ENCODE peak calls at places on chromosome 16, in four cellular contexts. S is HepG2, U is GM12878, I is H1. Y is an unnamed sample.

GRCh38 chr16:27025581-27025980 is 41.1 kb upstream of the C16orf82 start:
- DNase-seq in S (no peak), U (no peak), I (no peak), Y (no peak)

GRCh38 chr16:80526418-80527061 is 14.3 kb upstream of the DYNLRB2 start:
- DNase-seq in S (peak), U (no peak), I (no peak), Y (no peak)

GRCh38 chr16:53123753-53124152 is 69.0 kb downstream of the CHD9 start:
- DNase-seq in S (no peak), U (no peak), I (no peak), Y (no peak)

GRCh38 chr16:67236551-67237395 is 9.8 kb downstream of the TMEM208 start:
- DNase-seq in S (peak), U (no peak), I (peak), Y (peak)

GRCh38 chr16:70662991-70663523 is 16.7 kb downstream of the IL34 start:
- DNase-seq in S (no peak), U (no peak), I (no peak), Y (no peak)

GRCh38 chr16:28298511-28298878 is 6.2 kb downstream of the SBK1 start:
- DNase-seq in S (no peak), U (no peak), I (no peak), Y (no peak)

GRCh38 chr16:65154321-65154720 is 32.5 kb upstream of the CDH11 start:
- DNase-seq in S (no peak), U (no peak), I (peak), Y (no peak)

GRCh38 chr16:81350306-81350615 is 35.5 kb downstream of the GAN start:
- DNase-seq in S (no peak), U (no peak), I (no peak), Y (no peak)

GRCh38 chr16:31190818-31191444 is 11.0 kb downstream of the FUS start:
- DNase-seq in S (no peak), U (no peak), I (no peak), Y (no peak)

GRCh38 chr16:1990336-1991134 is 765 bp downstream of the SYNGR3 start:
- DNase-seq in S (peak), U (no peak), I (no peak), Y (no peak)

GRCh38 chr16:20746461-20746860 is 4.8 kb upstream of the THUMPD1 start:
- DNase-seq in S (no peak), U (no peak), I (no peak), Y (no peak)

GRCh38 chr16:30992381-30992780 is 7.4 kb downstream of the HSD3B7 start:
- DNase-seq in S (no peak), U (no peak), I (no peak), Y (no peak)

GRCh38 chr16:1508494-1509167 is 15.5 kb downstream of the TELO2 start:
- DNase-seq in S (no peak), U (no peak), I (no peak), Y (no peak)

GRCh38 chr16:72493681-72494415 is 321.9 kb upstream of the PMFBP1 start:
- DNase-seq in S (no peak), U (no peak), I (no peak), Y (no peak)

GRCh38 chr16:31513126-31513525 is 4.9 kb upstream of the RUSF1 start:
- DNase-seq in S (no peak), U (no peak), I (no peak), Y (no peak)

GRCh38 chr16:77974883-77975282 is 47.5 kb upstream of the CLEC3A start:
- DNase-seq in S (no peak), U (no peak), I (no peak), Y (no peak)

GRCh38 chr16:11142261-11142630 is 113.8 kb downstream of the SOCS1 start:
- DNase-seq in S (no peak), U (no peak), I (no peak), Y (no peak)

GRCh38 chr16:7037491-7037890 is 295.2 kb upstream of the RBFOX1 start:
- DNase-seq in S (peak), U (no peak), I (no peak), Y (no peak)

GRCh38 chr16:75924397-75924796 is 198.1 kb upstream of the CPHXL start:
- DNase-seq in S (no peak), U (no peak), I (no peak), Y (no peak)

GRCh38 chr16:81446318-81447275 is 2.0 kb downstream of the CMIP start:
- DNase-seq in S (no peak), U (no peak), I (no peak), Y (peak)

GRCh38 chr16:88743693-88744519 is 37.6 kb downstream of the CTU2 start:
- DNase-seq in S (peak), U (no peak), I (peak), Y (peak)

GRCh38 chr16:89507834-89508590 is at the start of gene SPG7:
- DNase-seq in S (peak), U (peak), I (no peak), Y (peak)

GRCh38 chr16:29719063-29719462 is 26.7 kb downstream of the C16orf54 start:
- DNase-seq in S (no peak), U (no peak), I (no peak), Y (no peak)

GRCh38 chr16:81639348-81639747 is 139.7 kb upstream of the PLCG2 start:
- DNase-seq in S (no peak), U (no peak), I (no peak), Y (no peak)

GRCh38 chr16:74226361-74226979 is 70.1 kb upstream of the PSMD7 start:
- DNase-seq in S (no peak), U (no peak), I (no peak), Y (no peak)

GRCh38 chr16:48860341-48860740 is 250.4 kb upstream of the N4BP1 start:
- DNase-seq in S (no peak), U (no peak), I (no peak), Y (no peak)

DNA sequence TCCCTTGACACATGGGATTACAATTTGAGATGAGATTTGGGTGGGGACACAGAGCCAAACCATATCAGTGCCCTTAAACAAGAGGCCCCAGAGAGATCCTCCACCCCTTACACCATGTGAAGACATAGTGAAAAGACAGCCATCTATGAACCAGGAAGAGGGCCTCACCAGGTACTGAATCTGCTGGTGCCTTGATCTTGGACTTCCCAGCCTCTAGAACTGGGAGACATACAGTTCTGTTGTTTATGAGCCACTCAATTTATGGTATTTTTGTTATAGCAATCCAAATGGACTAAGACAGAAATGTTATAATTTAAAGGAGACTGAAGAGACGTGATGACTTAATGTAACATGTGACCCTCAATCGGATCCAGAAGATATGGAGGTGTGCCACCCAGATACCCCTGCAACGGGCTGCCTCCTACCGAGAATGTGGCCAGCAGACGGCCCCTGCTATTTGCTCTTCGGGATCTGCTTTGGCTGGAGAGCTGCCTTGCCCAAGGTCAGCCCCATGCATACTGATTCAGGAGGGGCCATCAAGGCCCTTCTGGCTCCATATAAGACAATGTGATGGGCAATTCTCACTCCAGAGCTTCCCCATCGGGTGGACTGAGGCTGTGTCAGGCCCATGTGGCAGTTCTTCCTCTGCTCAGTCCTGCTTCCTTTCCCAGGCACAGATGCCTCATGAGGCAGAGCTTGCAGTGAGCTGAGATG is 80.6 kb downstream of the NETO2 start:
- DNase-seq in S (no peak), U (no peak), I (no peak), Y (no peak)
- TF ChIP-seq TAF1 in S (no peak), U (no peak), I (no peak), Y (no peak)

GRCh38 chr16:14285542-14286380 is 214.6 kb downstream of the MRTFB start:
- DNase-seq in S (peak), U (peak), I (peak), Y (peak)

GRCh38 chr16:14284930-14285541 is 213.9 kb downstream of the MRTFB start:
- DNase-seq in S (peak), U (no peak), I (no peak), Y (no peak)

GRCh38 chr16:14283786-14284185 is 212.7 kb downstream of the MRTFB start:
- DNase-seq in S (no peak), U (no peak), I (no peak), Y (no peak)

GRCh38 chr16:14284371-14284770 is 213.3 kb downstream of the MRTFB start:
- DNase-seq in S (no peak), U (no peak), I (no peak), Y (no peak)

GRCh38 chr16:14286381-14287230 is 215.5 kb downstream of the MRTFB start:
- DNase-seq in S (no peak), U (no peak), I (no peak), Y (peak)
- TF ChIP-seq TAF1 in S (no peak), U (no peak), I (peak), Y (peak)

DNA sequence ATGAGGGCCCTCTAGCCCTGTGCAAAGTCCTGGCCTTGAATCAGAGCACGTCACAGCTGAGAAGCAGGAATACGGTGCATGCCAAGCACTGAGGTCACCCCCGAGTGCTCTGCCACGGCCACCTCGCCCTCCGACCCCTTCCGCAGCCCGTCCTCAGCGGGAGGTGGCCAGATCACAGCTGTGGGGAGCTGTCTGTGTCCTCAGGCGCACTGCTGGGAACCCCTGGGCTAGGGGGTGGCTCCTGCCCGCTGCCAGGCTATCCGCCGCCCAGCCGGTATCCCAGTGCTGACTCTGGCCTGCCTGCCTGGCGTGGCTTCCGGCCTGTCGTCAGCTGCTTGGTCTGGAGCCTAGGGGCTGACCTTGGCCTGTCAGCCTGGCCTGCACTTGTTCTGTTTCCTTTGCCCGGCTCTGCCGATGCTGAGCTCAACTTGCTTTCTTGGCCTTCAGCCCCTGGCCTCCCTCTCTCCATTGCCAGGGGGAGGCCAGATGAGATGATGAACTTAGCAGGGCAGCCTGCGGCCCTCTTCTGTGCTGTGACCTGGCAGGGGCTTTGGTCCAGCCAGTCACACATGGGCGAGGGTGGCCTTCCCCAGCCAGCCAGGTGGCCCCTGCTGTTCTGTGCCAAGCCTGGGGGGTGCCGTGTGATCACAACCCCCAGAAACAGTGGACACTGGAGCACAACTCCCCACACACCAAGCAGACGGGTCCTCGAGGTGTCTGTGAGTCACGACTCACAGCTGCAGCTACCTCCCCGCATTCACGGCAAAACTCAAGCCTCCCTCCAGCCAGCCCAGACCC is 77.4 kb downstream of the ZDHHC7 start:
- DNase-seq in S (peak), U (no peak), I (no peak), Y (no peak)
- TF ChIP-seq TAF1 in S (no peak), U (no peak), I (no peak), Y (no peak)

GRCh38 chr16:15490123-15490711 is 55.8 kb downstream of the BMERB1 start:
- DNase-seq in S (no peak), U (no peak), I (no peak), Y (no peak)
- TF ChIP-seq TAF1 in S (no peak), U (no peak), I (no peak), Y (no peak)

DNA sequence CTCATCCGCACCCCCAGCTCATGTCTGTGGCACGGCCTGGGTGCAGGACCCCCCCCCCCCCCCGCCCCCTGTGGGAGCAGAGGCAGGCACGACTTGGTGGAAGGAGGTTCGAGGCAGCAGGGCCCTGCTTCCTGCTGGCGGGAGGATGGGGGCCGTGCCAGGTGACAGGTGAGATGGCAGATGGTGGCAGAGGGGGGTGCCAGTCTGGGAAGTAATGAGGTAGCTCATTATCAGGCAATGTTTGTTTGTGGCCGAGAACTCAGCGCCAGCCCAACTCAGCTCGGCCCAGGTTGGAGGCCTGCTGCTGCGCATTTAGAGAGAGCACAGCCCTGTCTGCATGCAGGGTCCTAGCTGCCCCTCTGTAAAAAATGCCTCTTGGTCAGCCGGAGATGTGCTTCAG is 40.1 kb upstream of the JPH3 start:
- DNase-seq in S (no peak), U (no peak), I (no peak), Y (no peak)
- TF ChIP-seq TAF1 in S (no peak), U (no peak), I (no peak), Y (no peak)

GRCh38 chr16:85798901-85799496 is 345 bp downstream of the EMC8 start:
- DNase-seq in S (no peak), U (no peak), I (no peak), Y (peak)
- TF ChIP-seq TAF1 in S (no peak), U (no peak), I (no peak), Y (no peak)

DNA sequence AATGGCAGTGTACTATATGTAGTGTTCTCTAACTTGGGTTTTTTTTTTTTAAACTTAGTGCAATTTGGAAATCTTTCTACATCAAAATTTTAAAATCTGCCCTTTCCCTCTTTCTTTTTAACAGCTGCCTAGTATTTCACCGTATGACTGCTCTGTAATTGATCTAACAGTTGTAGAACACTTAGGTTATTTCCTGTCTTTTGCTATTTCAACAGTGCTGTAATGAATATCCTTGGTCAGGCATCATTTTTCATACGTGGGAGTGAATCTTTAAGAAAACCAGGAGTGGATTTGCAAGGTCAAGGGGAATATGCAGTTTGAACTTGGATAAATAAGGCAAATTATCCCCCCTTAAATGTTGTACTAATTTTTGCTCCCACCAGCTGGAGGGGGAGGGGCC is 3.8 kb downstream of the NLRC5 start:
- DNase-seq in S (no peak), U (no peak), I (no peak), Y (no peak)
- TF ChIP-seq TAF1 in S (no peak), U (no peak), I (no peak), Y (no peak)

DNA sequence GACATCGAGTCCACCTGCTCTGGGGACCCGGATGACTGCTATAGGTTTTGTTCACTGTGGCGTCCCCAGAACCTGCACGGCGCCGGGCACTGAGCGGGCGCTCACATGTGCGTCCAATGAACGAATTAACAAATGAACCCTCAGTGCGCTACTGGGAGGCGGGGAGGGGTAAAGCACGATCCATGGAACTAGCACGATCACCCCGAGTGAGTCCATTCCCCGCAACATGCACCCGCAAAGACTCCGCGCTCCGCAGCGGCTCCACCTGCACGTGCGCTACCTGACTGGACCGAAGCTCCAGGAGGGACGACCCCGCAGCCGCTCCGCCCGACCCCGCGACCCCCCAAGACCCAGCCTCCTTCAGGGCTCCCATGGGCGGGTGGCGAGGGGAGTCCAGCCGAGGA is 491 bp downstream of the TRAP1 start:
- DNase-seq in S (no peak), U (no peak), I (no peak), Y (no peak)
- TF ChIP-seq TAF1 in S (no peak), U (no peak), I (peak), Y (no peak)

GRCh38 chr16:4505356-4506153 is 29.4 kb downstream of the HMOX2 start:
- DNase-seq in S (no peak), U (peak), I (no peak), Y (peak)
- TF ChIP-seq TAF1 in S (no peak), U (no peak), I (no peak), Y (no peak)

Y was measured in GM12891.